ENCODE peak calls at places on chromosomes 4 and X, in nine cellular contexts. Q, E, U, N, F, J, W, L and G are unnamed samples.
A peak's percentile ranks its signal among the peaks of the same experiment; 100 is the strongest.

GRCh38 chr4:1348014-1348513 is 1.1 kb downstream of the UVSSA start:
- DNase-seq in Q (no peak), E (no peak), U (no peak), N (no peak), F (no peak), J (no peak), W (peak; percentile 62), L (no peak), G (no peak)

GRCh38 chr4:1330761-1331590 is 16.0 kb upstream of the UVSSA start:
- DNase-seq in Q (no peak), E (no peak), U (no peak), N (no peak), F (no peak), J (no peak), W (peak; percentile 67), L (no peak), G (no peak)

GRCh38 chr4:152166567-152166966 is 369.3 kb downstream of the FBXW7 start:
- DNase-seq in Q (no peak), E (no peak), U (peak; percentile 9), N (peak; percentile 5), F (no peak), J (peak; percentile 53), W (no peak), L (peak; percentile 80), G (no peak)

GRCh38 chrX:111646515-111646914 is 34.5 kb upstream of the ALG13 start:
- DNase-seq in Q (no peak), E (no peak), U (no peak), N (no peak), F (no peak), J (no peak), W (no peak), L (no peak), G (no peak)

GRCh38 chr4:24973471-24974251 is 57.1 kb downstream of the LGI2 start:
- DNase-seq in Q (peak; percentile 48), E (no peak), U (no peak), N (no peak), F (peak; percentile 39), J (no peak), W (no peak), L (no peak), G (peak; percentile 41)

GRCh38 chrX:10990418-10990817 is 120.7 kb upstream of the HCCS start:
- DNase-seq in Q (no peak), E (no peak), U (no peak), N (no peak), F (no peak), J (no peak), W (no peak), L (no peak), G (no peak)

GRCh38 chr4:105551968-105552746 is at the start of gene ARHGEF38:
- DNase-seq in Q (peak; percentile 10), E (no peak), U (no peak), N (peak; percentile 17), F (no peak), J (no peak), W (peak; percentile 51), L (peak; percentile 59), G (no peak)

GRCh38 chr4:20825493-20825892 is 125.2 kb downstream of the PACRGL start:
- DNase-seq in Q (no peak), E (no peak), U (no peak), N (no peak), F (no peak), J (no peak), W (no peak), L (no peak), G (no peak)

GRCh38 chr4:8688041-8688907 is 95.7 kb downstream of the CPZ start:
- DNase-seq in Q (peak; percentile 34), E (peak; percentile 19), U (peak; percentile 4), N (peak; percentile 3), F (peak; percentile 11), J (no peak), W (no peak), L (peak; percentile 86), G (no peak)

GRCh38 chrX:17441965-17442364 is 67.0 kb downstream of the NHS start:
- DNase-seq in Q (no peak), E (no peak), U (no peak), N (peak; percentile 6), F (no peak), J (no peak), W (no peak), L (no peak), G (no peak)

GRCh38 chr4:165763640-165764039 is 109.4 kb upstream of the TLL1 start:
- DNase-seq in Q (no peak), E (no peak), U (peak; percentile 60), N (no peak), F (no peak), J (no peak), W (no peak), L (no peak), G (no peak)

GRCh38 chr4:113106076-113106475 is 56.6 kb downstream of the ANK2 start:
- DNase-seq in Q (peak; percentile 33), E (peak; percentile 23), U (no peak), N (peak; percentile 22), F (no peak), J (no peak), W (no peak), L (peak; percentile 63), G (no peak)

GRCh38 chr4:78673258-78673817 is 102.8 kb upstream of the BMP2K start:
- DNase-seq in Q (no peak), E (no peak), U (no peak), N (no peak), F (no peak), J (no peak), W (no peak), L (no peak), G (no peak)

GRCh38 chrX:150253946-150254615 is 109.0 kb upstream of the MAMLD1 start:
- DNase-seq in Q (no peak), E (no peak), U (no peak), N (no peak), F (no peak), J (no peak), W (no peak), L (no peak), G (no peak)

GRCh38 chr4:75895744-75896314 is 6.4 kb downstream of the PPEF2 start:
- DNase-seq in Q (peak; percentile 27), E (peak; percentile 23), U (peak; percentile 35), N (no peak), F (no peak), J (peak; percentile 9), W (no peak), L (peak; percentile 74), G (no peak)

GRCh38 chrX:103733017-103733416 is 22.3 kb downstream of the TMEM31 start:
- DNase-seq in Q (no peak), E (no peak), U (no peak), N (no peak), F (no peak), J (no peak), W (no peak), L (no peak), G (no peak)

GRCh38 chr4:82044141-82044993 is 329.4 kb downstream of the HNRNPD start:
- DNase-seq in Q (peak; percentile 18), E (no peak), U (no peak), N (peak; percentile 19), F (peak; percentile 58), J (no peak), W (peak; percentile 92), L (peak; percentile 82), G (peak; percentile 37)

GRCh38 chrX:44203791-44204190 is 139.7 kb downstream of the EFHC2 start:
- DNase-seq in Q (no peak), E (peak; percentile 12), U (no peak), N (no peak), F (no peak), J (no peak), W (no peak), L (peak; percentile 35), G (no peak)

GRCh38 chrX:53048169-53049126 is at the start of gene GPR173:
- DNase-seq in Q (no peak), E (no peak), U (peak; percentile 63), N (peak; percentile 43), F (peak; percentile 50), J (no peak), W (peak; percentile 55), L (peak; percentile 57), G (peak; percentile 28)

GRCh38 chr4:22385615-22386014 is 130.3 kb downstream of the ADGRA3 start:
- DNase-seq in Q (peak; percentile 3), E (peak; percentile 59), U (peak; percentile 54), N (no peak), F (no peak), J (no peak), W (no peak), L (no peak), G (no peak)
- H3K27ac ChIP-seq in Q (no peak overlapping the region), E (peak overlapping the region; percentile 4), U (peak overlapping the region; percentile 24), N (no peak overlapping the region), F (no peak overlapping the region), J (no peak overlapping the region), W (no peak overlapping the region), L (no peak overlapping the region), G (no peak overlapping the region)

GRCh38 chr4:184460495-184461285 is 13.7 kb downstream of the IRF2 start:
- DNase-seq in Q (no peak), E (no peak), U (no peak), N (no peak), F (no peak), J (no peak), W (no peak), L (no peak), G (no peak)
- H3K4me3 ChIP-seq in Q (no peak overlapping the region), E (no peak overlapping the region), U (no peak overlapping the region), N (no peak overlapping the region), F (no peak overlapping the region), J (no peak overlapping the region), W (no peak overlapping the region), L (no peak overlapping the region), G (no peak overlapping the region)

DNA sequence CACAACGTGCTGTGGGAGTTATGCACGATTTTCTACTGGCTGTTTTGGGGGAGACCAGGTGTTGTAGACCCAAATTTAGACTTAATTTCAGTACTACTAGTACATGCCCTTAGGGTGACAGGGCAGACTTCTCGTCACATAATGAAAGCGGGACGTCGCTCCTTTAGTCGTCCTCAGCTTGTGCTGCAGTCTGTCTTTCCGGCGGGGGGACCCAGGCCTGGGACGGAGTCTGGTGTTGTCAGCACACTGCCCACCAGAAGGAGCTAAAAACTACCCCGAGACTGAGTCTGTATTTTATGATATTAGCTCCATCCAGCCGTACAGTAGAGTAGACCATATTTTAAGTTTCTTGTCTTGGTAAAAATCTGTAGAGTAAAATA is 35.5 kb downstream of the NOP14 start:
- DNase-seq in Q (no peak), E (no peak), U (no peak), N (no peak), F (peak; percentile 2), J (no peak), W (no peak), L (no peak), G (no peak)
- TF ChIP-seq CTCF in Q (no peak), E (no peak), U (no peak), N (no peak), F (no peak), J (no peak), W (no peak), L (no peak), G (no peak)

DNA sequence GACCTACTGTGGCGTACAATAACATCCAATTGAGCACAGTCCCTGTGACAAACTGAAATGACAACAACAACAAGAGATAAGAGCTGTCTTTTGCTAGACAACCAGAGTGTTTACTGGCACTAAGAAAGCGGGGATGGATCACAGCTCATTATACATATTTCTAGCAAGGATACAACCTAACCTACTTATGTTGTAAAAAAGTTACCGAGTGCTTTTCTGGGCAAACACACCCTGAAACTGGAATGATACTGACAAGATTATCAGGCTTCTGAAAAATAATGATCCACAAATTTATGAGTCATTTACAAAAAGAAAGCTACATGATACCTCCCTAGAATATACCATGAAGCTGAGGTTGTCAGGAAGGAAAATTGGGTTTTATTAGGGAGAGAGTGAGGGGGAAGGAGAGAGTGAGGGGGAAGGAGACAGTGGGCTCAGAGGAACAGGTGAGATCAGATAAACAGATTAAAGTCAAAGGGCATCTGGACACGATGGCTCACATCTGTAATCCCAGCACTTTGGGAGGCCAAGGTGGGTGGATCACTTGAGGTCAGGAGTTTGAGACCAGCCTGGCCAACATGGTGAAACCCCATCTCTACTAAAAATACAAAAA is 20.3 kb downstream of the TBC1D9 start:
- DNase-seq in Q (no peak), E (no peak), U (no peak), N (no peak), F (no peak), J (no peak), W (no peak), L (no peak), G (no peak)
- H3K27ac ChIP-seq in Q (no peak overlapping the region), E (no peak overlapping the region), U (no peak overlapping the region), N (no peak overlapping the region), F (no peak overlapping the region), J (no peak overlapping the region), W (no peak overlapping the region), L (no peak overlapping the region), G (no peak overlapping the region)